ENCODE peak calls at places on chromosomes 12 and 14, in six cellular contexts. S is A549, I is GM12878, C is K562, Q is HepG2, A is HCT116. T is an unnamed sample.

GRCh38 chr12:32440120-32440865 is 40.9 kb downstream of the FGD4 start:
- DNase-seq in I (no peak), A (no peak), C (no peak), S (no peak), Q (no peak), T (no peak)

GRCh38 chr12:68470664-68471328 is 138.6 kb upstream of the MDM1 start:
- DNase-seq in A (no peak), Q (no peak), C (no peak), I (no peak), S (no peak), T (no peak)

GRCh38 chr14:68630611-68631013 is 162.3 kb downstream of the ZFP36L1 start:
- DNase-seq in Q (peak), C (no peak), A (no peak), I (no peak), S (no peak), T (no peak)

GRCh38 chr14:56328021-56328420 is 209.8 kb downstream of the PELI2 start:
- DNase-seq in Q (no peak), C (no peak), A (no peak), I (no peak), S (no peak), T (no peak)

GRCh38 chr14:22303589-22304195 is 285.3 kb downstream of the DAD1 start:
- DNase-seq in C (no peak), Q (no peak), I (no peak), A (no peak), S (no peak), T (peak)

GRCh38 chr14:55804198-55804553 is 224.2 kb downstream of the KTN1 start:
- DNase-seq in A (no peak), Q (no peak), S (no peak), I (no peak), C (no peak), T (no peak)

GRCh38 chr12:72297666-72298065 is 25.5 kb downstream of the TRHDE start:
- DNase-seq in Q (no peak), C (no peak), S (no peak), A (no peak), I (no peak), T (no peak)

GRCh38 chr12:105798249-105798835 is 340.4 kb downstream of the NUAK1 start:
- DNase-seq in Q (no peak), A (no peak), C (peak), I (no peak), S (no peak), T (no peak)

GRCh38 chr14:91119556-91120311 is 5.9 kb downstream of the DGLUCY start:
- DNase-seq in A (peak), I (no peak), C (no peak), S (no peak), Q (no peak), T (no peak)

GRCh38 chr14:49886523-49886922 is 6.4 kb upstream of the ARF6 start:
- DNase-seq in Q (no peak), S (no peak), C (no peak), A (no peak), I (no peak), T (no peak)

GRCh38 chr14:74618078-74618952 is 6.3 kb upstream of the LTBP2 start:
- DNase-seq in Q (peak), C (no peak), I (no peak), A (peak), S (peak), T (no peak)

GRCh38 chr12:113030875-113031525 is 25.5 kb upstream of the DTX1 start:
- DNase-seq in Q (peak), A (peak), I (no peak), C (peak), S (peak), T (peak)

GRCh38 chr14:70663707-70664179 is 22.0 kb downstream of the TTC9 start:
- DNase-seq in C (no peak), I (peak), S (no peak), Q (no peak), A (no peak), T (no peak)

GRCh38 chr12:123850246-123851134 is 88.4 kb downstream of the DNAH10 start:
- DNase-seq in C (no peak), I (no peak), Q (no peak), S (no peak), A (no peak), T (no peak)

GRCh38 chr12:79420146-79420618 is 270.6 kb downstream of the PAWR start:
- DNase-seq in S (peak), I (no peak), A (peak), C (no peak), Q (peak), T (no peak)

GRCh38 chr12:6550294-6551062 is 5.4 kb downstream of the IFFO1 start:
- DNase-seq in A (no peak), C (no peak), Q (no peak), S (no peak), I (no peak), T (no peak)

GRCh38 chr14:23539209-23539866 is 12.2 kb downstream of the ZFHX2 start:
- DNase-seq in I (no peak), S (peak), A (peak), Q (peak), C (peak), T (peak)

GRCh38 chr12:102763016-102763415 is 154.0 kb downstream of the PAH start:
- DNase-seq in Q (no peak), A (no peak), I (no peak), C (no peak), S (no peak), T (no peak)

GRCh38 chr12:62677355-62677754 is 210.7 kb downstream of the MON2 start:
- DNase-seq in Q (no peak), S (no peak), I (no peak), C (no peak), A (no peak), T (no peak)

GRCh38 chr12:123442774-123443173 is 6.3 kb upstream of the RILPL2 start:
- DNase-seq in S (no peak), I (no peak), C (no peak), A (no peak), Q (no peak), T (no peak)

GRCh38 chr14:106044949-106045596 is 518.7 kb downstream of the TMEM121 start:
- DNase-seq in I (no peak), A (peak), Q (peak), S (peak), C (peak), T (peak)

GRCh38 chr14:36315159-36315853 is 5.1 kb downstream of the MBIP start:
- DNase-seq in A (no peak), C (no peak), S (no peak), I (peak), Q (no peak), T (no peak)

GRCh38 chr12:117501470-117501869 is 140.0 kb upstream of the NOS1 start:
- DNase-seq in I (no peak), A (no peak), S (no peak), C (no peak), Q (peak), T (no peak)
- TF ChIP-seq RAD21 in I (no peak), A (no peak), S (no peak), C (no peak), Q (no peak), T (no peak)

GRCh38 chr12:132445884-132446471 is 44.0 kb upstream of the FBRSL1 start:
- DNase-seq in I (no peak), Q (no peak), C (peak), S (peak), A (peak), T (no peak)
- TF ChIP-seq REST in I (no peak), Q (no peak), C (peak), S (no peak), A (no peak), T (no peak)

DNA sequence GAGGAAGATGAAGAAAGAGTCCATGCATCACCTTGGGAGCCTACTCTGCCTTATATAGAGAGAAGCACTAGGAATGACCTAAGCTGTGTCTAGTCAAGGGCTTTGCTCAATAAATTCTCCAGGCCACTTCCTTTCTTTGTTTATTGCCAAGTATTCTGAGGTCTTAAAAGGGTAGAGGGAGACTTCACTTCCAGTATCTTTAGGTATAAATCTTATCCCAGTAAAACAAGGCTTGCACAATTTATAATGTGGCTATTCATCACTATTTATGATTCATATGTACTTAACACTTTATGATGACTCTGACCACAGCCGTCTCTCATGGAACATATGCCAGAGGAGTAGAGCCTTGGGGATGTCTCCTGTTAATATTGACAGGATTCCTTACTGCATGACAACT is 85.1 kb upstream of the ARHGAP5 start:
- DNase-seq in Q (no peak), S (no peak), C (no peak), A (no peak), I (no peak), T (no peak)
- TF ChIP-seq RAD21 in Q (no peak), S (no peak), C (no peak), A (no peak), I (no peak), T (no peak)

GRCh38 chr12:3097836-3098235 is 20.7 kb downstream of the TSPAN9 start:
- DNase-seq in A (no peak), S (no peak), C (no peak), Q (peak), I (no peak), T (peak)
- TF ChIP-seq REST in A (no peak), S (no peak), C (no peak), Q (no peak), I (no peak), T (no peak)

GRCh38 chr12:108691995-108692808 is 39.1 kb downstream of the CORO1C start:
- DNase-seq in Q (no peak), S (no peak), A (no peak), C (no peak), I (no peak), T (no peak)

GRCh38 chr12:108691154-108691994 is 39.9 kb downstream of the CORO1C start:
- DNase-seq in Q (peak), I (peak), S (peak), A (peak), C (peak), T (peak)

GRCh38 chr12:108690799-108691153 is 40.5 kb downstream of the CORO1C start:
- DNase-seq in Q (no peak), A (no peak), I (no peak), C (no peak), S (no peak), T (no peak)

GRCh38 chr12:108690191-108690518 is 41.2 kb downstream of the CORO1C start:
- DNase-seq in C (no peak), A (no peak), S (no peak), Q (no peak), I (no peak), T (no peak)

DNA sequence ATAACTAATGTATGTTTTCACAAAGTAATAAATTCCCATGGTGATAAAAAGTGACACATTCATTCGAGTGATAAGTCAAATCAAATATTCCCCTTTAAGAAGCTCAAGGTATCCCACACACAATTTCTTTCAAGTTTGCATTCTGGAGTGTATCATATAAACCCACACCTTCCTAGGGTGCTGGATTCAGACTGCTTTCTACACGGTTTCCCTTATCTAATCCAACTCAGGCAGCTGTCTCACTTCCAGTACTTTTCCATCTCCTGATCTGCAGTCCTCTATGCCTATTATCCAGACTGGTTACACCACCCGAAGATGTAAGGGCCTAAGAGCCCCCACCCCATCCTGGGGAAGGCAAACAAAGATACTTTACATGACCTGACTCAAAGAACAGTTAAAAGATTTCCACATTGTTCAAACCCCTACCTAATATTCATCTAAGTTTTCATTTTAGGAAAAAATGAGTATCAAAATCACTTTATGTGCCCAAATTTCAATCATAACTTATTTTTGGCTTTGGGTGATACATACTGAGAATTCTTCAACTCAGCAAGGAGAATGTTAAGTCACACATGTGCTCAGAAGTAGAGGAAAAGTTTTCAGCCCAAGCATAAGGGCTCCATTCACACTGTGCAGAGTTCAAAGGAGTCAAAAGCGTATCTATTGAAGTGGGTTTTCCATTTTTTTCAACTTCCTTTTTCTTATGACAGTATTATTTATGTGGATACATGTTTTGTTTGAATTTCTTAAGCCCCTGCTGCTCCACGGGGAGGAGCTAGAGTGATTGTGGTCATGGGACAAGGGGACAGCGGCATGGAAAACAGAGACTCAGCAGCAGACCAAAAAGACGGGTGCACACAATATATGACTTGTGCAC is 41.8 kb downstream of the CORO1C start:
- DNase-seq in I (no peak), C (peak), Q (peak), A (peak), S (no peak), T (no peak)
- TF ChIP-seq RAD21 in I (peak), C (peak), Q (no peak), A (peak), S (peak), T (peak)